ENCODE peak calls at places on chromosomes 16 and 17, in ten cellular contexts. One of them, this sample, is unnamed.

GRCh38 chr17:29732613-29733012 is 109.9 kb upstream of the CORO6 start:
- DNase-seq in GM12878: no peak
- DNase-seq in sigmoid colon: no peak
- DNase-seq in ovary: no peak
- DNase-seq in HepG2: no peak
- DNase-seq in A549: no peak
- DNase-seq in transverse colon: no peak
- DNase-seq in tibial nerve: no peak
- DNase-seq in H1: no peak
- DNase-seq in suprapubic skin: no peak
- DNase-seq in this sample: no peak

GRCh38 chr16:52090080-52090479 is 456.9 kb downstream of the TOX3 start:
- DNase-seq in GM12878: no peak
- DNase-seq in ovary: no peak
- DNase-seq in H1: no peak
- DNase-seq in transverse colon: no peak
- DNase-seq in HepG2: no peak
- DNase-seq in sigmoid colon: no peak
- DNase-seq in tibial nerve: no peak
- DNase-seq in A549: no peak
- DNase-seq in suprapubic skin: no peak
- DNase-seq in this sample: no peak

GRCh38 chr17:82283208-82283749 is 9.8 kb upstream of the CSNK1D start:
- DNase-seq in tibial nerve: no peak
- DNase-seq in transverse colon: no peak
- DNase-seq in A549: peak
- DNase-seq in ovary: no peak
- DNase-seq in HepG2: no peak
- DNase-seq in suprapubic skin: no peak
- DNase-seq in H1: no peak
- DNase-seq in sigmoid colon: no peak
- DNase-seq in GM12878: no peak
- DNase-seq in this sample: no peak

GRCh38 chr17:10589553-10590145 is 40.2 kb upstream of the MYH2 start:
- DNase-seq in sigmoid colon: no peak
- DNase-seq in H1: no peak
- DNase-seq in suprapubic skin: no peak
- DNase-seq in ovary: no peak
- DNase-seq in tibial nerve: no peak
- DNase-seq in HepG2: no peak
- DNase-seq in GM12878: no peak
- DNase-seq in A549: no peak
- DNase-seq in transverse colon: no peak
- DNase-seq in this sample: no peak

GRCh38 chr17:49035470-49036269 is 38.5 kb downstream of the IGF2BP1 start:
- DNase-seq in GM12878: no peak
- DNase-seq in H1: peak
- DNase-seq in A549: peak
- DNase-seq in transverse colon: peak
- DNase-seq in sigmoid colon: no peak
- DNase-seq in tibial nerve: peak
- DNase-seq in ovary: peak
- DNase-seq in HepG2: no peak
- DNase-seq in suprapubic skin: no peak
- DNase-seq in this sample: peak

GRCh38 chr17:64732336-64733006 is 70.4 kb upstream of the SMURF2 start:
- DNase-seq in tibial nerve: peak
- DNase-seq in ovary: peak
- DNase-seq in HepG2: peak
- DNase-seq in H1: no peak
- DNase-seq in suprapubic skin: peak
- DNase-seq in sigmoid colon: no peak
- DNase-seq in transverse colon: no peak
- DNase-seq in A549: peak
- DNase-seq in GM12878: no peak
- DNase-seq in this sample: no peak

GRCh38 chr17:29855686-29856085 is 74.3 kb downstream of the SSH2 start:
- DNase-seq in A549: no peak
- DNase-seq in transverse colon: no peak
- DNase-seq in HepG2: no peak
- DNase-seq in suprapubic skin: no peak
- DNase-seq in tibial nerve: no peak
- DNase-seq in GM12878: no peak
- DNase-seq in ovary: no peak
- DNase-seq in H1: no peak
- DNase-seq in sigmoid colon: no peak
- DNase-seq in this sample: no peak

GRCh38 chr16:69711115-69711740 is 15.1 kb downstream of the NQO1 start:
- DNase-seq in transverse colon: peak
- DNase-seq in tibial nerve: no peak
- DNase-seq in A549: no peak
- DNase-seq in sigmoid colon: no peak
- DNase-seq in suprapubic skin: no peak
- DNase-seq in HepG2: no peak
- DNase-seq in H1: peak
- DNase-seq in ovary: peak
- DNase-seq in GM12878: no peak
- DNase-seq in this sample: peak

GRCh38 chr16:3655791-3656490 is 1.4 kb downstream of the DNASE1 start:
- DNase-seq in transverse colon: no peak
- DNase-seq in ovary: no peak
- DNase-seq in suprapubic skin: peak
- DNase-seq in GM12878: no peak
- DNase-seq in H1: no peak
- DNase-seq in tibial nerve: no peak
- DNase-seq in HepG2: no peak
- DNase-seq in A549: no peak
- DNase-seq in sigmoid colon: peak
- DNase-seq in this sample: no peak

GRCh38 chr17:19713901-19714361 is 2.5 kb downstream of the SLC47A2 start:
- DNase-seq in tibial nerve: no peak
- DNase-seq in ovary: no peak
- DNase-seq in A549: no peak
- DNase-seq in transverse colon: no peak
- DNase-seq in GM12878: no peak
- DNase-seq in sigmoid colon: peak
- DNase-seq in H1: no peak
- DNase-seq in HepG2: no peak
- DNase-seq in suprapubic skin: peak
- DNase-seq in this sample: no peak

GRCh38 chr17:38609280-38610031 is 3.7 kb upstream of the SRCIN1 start:
- DNase-seq in ovary: no peak
- DNase-seq in HepG2: no peak
- DNase-seq in A549: no peak
- DNase-seq in transverse colon: no peak
- DNase-seq in GM12878: no peak
- DNase-seq in H1: peak
- DNase-seq in suprapubic skin: no peak
- DNase-seq in tibial nerve: no peak
- DNase-seq in sigmoid colon: no peak
- DNase-seq in this sample: no peak

GRCh38 chr17:39845052-39845976 is 18.8 kb downstream of the IKZF3 start:
- DNase-seq in H1: no peak
- DNase-seq in sigmoid colon: no peak
- DNase-seq in suprapubic skin: no peak
- DNase-seq in GM12878: no peak
- DNase-seq in ovary: no peak
- DNase-seq in transverse colon: no peak
- DNase-seq in tibial nerve: no peak
- DNase-seq in HepG2: no peak
- DNase-seq in A549: no peak
- DNase-seq in this sample: no peak
- TF ChIP-seq CTCF in H1: no peak
- TF ChIP-seq CTCF in sigmoid colon: no peak
- TF ChIP-seq CTCF in suprapubic skin: no peak
- TF ChIP-seq CTCF in GM12878: no peak
- TF ChIP-seq CTCF in ovary: no peak
- TF ChIP-seq CTCF in transverse colon: no peak
- TF ChIP-seq CTCF in tibial nerve: no peak
- TF ChIP-seq CTCF in HepG2: no peak
- TF ChIP-seq CTCF in A549: no peak
- TF ChIP-seq CTCF in this sample: no peak

DNA sequence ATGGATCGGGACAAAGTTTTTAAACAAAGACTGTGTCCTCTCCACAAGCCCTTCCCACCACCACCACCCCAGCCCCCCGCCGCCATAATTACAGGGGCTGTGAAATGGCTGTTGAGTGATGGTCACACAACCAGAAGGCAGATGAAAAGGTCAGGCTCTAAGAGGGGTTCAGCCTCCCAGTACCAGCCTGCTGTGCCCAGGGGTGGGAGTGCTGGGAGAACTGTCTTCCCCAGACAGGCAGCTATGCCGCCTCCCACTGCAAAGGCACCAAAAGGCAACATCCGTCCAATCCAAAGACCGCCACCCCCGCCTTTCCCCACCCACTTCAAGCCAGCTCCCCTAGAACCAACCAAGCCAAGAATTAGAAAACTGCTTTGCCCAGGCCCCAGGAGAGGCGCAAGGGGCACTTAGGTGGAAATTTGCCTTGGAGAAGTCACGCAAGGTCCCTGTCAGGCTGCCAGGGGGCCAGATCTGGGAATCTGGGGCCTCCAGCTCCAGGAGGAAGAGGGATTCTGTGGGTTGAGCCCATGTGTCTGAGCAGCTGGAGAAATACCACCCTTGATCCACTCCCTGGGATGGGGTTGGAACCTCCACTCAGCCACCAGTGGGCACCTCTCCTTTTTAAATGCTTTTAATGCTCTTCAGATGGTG is 14.4 kb downstream of the CARHSP1 start:
- DNase-seq in H1: no peak
- DNase-seq in GM12878: no peak
- DNase-seq in suprapubic skin: no peak
- DNase-seq in transverse colon: peak
- DNase-seq in sigmoid colon: peak
- DNase-seq in A549: no peak
- DNase-seq in tibial nerve: no peak
- DNase-seq in HepG2: no peak
- DNase-seq in ovary: no peak
- DNase-seq in this sample: peak
- TF ChIP-seq EP300 in H1: no peak
- TF ChIP-seq EP300 in GM12878: no peak
- TF ChIP-seq EP300 in suprapubic skin: no peak
- TF ChIP-seq EP300 in transverse colon: no peak
- TF ChIP-seq EP300 in sigmoid colon: no peak
- TF ChIP-seq EP300 in A549: no peak
- TF ChIP-seq EP300 in tibial nerve: no peak
- TF ChIP-seq EP300 in HepG2: no peak
- TF ChIP-seq EP300 in ovary: no peak
- TF ChIP-seq EP300 in this sample: no peak

DNA sequence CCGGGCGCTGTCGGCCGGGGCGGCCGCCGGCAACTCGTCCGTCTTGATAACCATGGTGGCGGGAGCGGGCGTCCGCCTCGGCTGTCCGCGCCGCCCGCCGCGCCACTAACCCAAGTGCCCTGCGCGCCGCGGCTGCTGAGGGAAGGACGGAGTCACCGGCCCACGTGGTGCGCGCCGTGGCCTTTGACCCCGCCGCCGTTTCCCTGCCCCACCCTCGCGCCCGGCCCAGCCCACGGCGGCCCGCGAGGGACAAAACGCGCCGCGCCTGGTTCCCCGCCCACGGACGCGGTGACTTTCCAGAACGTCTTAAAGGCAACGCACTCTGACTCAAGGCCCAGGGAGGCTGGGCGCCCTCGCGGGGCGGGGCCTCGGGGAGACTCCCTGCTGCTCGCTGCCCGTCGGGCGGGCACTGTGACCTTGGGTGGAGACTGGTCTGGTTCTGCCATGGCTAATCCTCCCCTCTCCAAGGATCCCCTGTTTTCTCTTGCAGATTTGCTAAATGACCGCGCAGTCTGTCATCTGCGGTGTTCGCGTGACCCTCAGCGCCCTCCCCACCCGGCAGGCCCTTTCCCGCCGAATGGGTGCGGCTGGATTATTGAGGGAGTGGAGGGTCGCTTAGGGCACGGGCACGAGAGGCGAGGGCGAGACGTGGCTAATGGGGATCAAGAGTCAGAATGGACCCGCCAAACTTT is at the start of gene CLUH:
- DNase-seq in A549: peak
- DNase-seq in tibial nerve: peak
- DNase-seq in H1: peak
- DNase-seq in GM12878: peak
- DNase-seq in suprapubic skin: peak
- DNase-seq in sigmoid colon: peak
- DNase-seq in ovary: peak
- DNase-seq in HepG2: peak
- DNase-seq in transverse colon: peak
- DNase-seq in this sample: peak
- TF ChIP-seq POLR2A in A549: peak
- TF ChIP-seq POLR2A in tibial nerve: peak
- TF ChIP-seq POLR2A in H1: no peak
- TF ChIP-seq POLR2A in GM12878: peak
- TF ChIP-seq POLR2A in suprapubic skin: peak
- TF ChIP-seq POLR2A in sigmoid colon: peak
- TF ChIP-seq POLR2A in ovary: peak
- TF ChIP-seq POLR2A in HepG2: peak
- TF ChIP-seq POLR2A in transverse colon: peak
- TF ChIP-seq POLR2A in this sample: peak

GRCh38 chr16:78660795-78661194 is 561.3 kb downstream of the WWOX start:
- DNase-seq in sigmoid colon: no peak
- DNase-seq in tibial nerve: no peak
- DNase-seq in transverse colon: no peak
- DNase-seq in A549: no peak
- DNase-seq in suprapubic skin: no peak
- DNase-seq in GM12878: no peak
- DNase-seq in H1: no peak
- DNase-seq in ovary: no peak
- DNase-seq in HepG2: no peak
- DNase-seq in this sample: no peak
- TF ChIP-seq CTCF in sigmoid colon: no peak
- TF ChIP-seq CTCF in tibial nerve: no peak
- TF ChIP-seq CTCF in transverse colon: no peak
- TF ChIP-seq CTCF in A549: no peak
- TF ChIP-seq CTCF in suprapubic skin: no peak
- TF ChIP-seq CTCF in GM12878: no peak
- TF ChIP-seq CTCF in H1: no peak
- TF ChIP-seq CTCF in ovary: no peak
- TF ChIP-seq CTCF in HepG2: no peak
- TF ChIP-seq CTCF in this sample: no peak

GRCh38 chr17:78925234-78925633 is at the start of gene TIMP2:
- DNase-seq in sigmoid colon: peak
- DNase-seq in ovary: peak
- DNase-seq in H1: peak
- DNase-seq in transverse colon: peak
- DNase-seq in suprapubic skin: peak
- DNase-seq in tibial nerve: peak
- DNase-seq in HepG2: peak
- DNase-seq in A549: peak
- DNase-seq in GM12878: no peak
- DNase-seq in this sample: peak
- TF ChIP-seq EP300 in sigmoid colon: no peak
- TF ChIP-seq EP300 in ovary: no peak
- TF ChIP-seq EP300 in H1: no peak
- TF ChIP-seq EP300 in transverse colon: no peak
- TF ChIP-seq EP300 in suprapubic skin: no peak
- TF ChIP-seq EP300 in tibial nerve: no peak
- TF ChIP-seq EP300 in HepG2: no peak
- TF ChIP-seq EP300 in A549: no peak
- TF ChIP-seq EP300 in GM12878: no peak
- TF ChIP-seq EP300 in this sample: no peak